ENCODE peak calls at places on chromosome 22, in six cellular contexts. U, A, K, J, H and D are unnamed samples.

GRCh38 chr22:38657248-38657909 is 941 bp downstream of the CBY1 start:
- DNase-seq in A (no peak), K (peak; percentile 29), H (no peak), J (no peak), U (no peak), D (no peak)

GRCh38 chr22:49052023-49052538 is 775.6 kb downstream of the BRD1 start:
- DNase-seq in H (no peak), K (peak; percentile 38), J (no peak), A (no peak), U (no peak), D (no peak)

GRCh38 chr22:43273902-43274484 is 69.2 kb downstream of the SCUBE1 start:
- DNase-seq in A (peak; percentile 54), J (peak; percentile 20), U (peak; percentile 88), K (no peak), H (no peak), D (peak; percentile 58)

GRCh38 chr22:29626497-29627195 is 23.2 kb downstream of the NF2 start:
- DNase-seq in H (no peak), U (no peak), A (no peak), K (no peak), J (no peak), D (no peak)

GRCh38 chr22:18978506-18978905 is 42.4 kb upstream of the PRODH start:
- DNase-seq in J (no peak), K (no peak), H (no peak), U (no peak), A (no peak), D (no peak)

GRCh38 chr22:47588583-47588970 is 826.1 kb downstream of the TBC1D22A start:
- DNase-seq in J (no peak), H (no peak), U (no peak), K (no peak), A (no peak), D (no peak)

GRCh38 chr22:37892566-37893338 is 13.3 kb upstream of the MICALL1 start:
- DNase-seq in J (peak; percentile 30), A (no peak), U (no peak), K (no peak), H (no peak), D (no peak)

GRCh38 chr22:48315415-48316244 is 1512.0 kb downstream of the BRD1 start:
- DNase-seq in J (no peak), H (no peak), A (no peak), K (no peak), U (no peak), D (no peak)

GRCh38 chr22:50522806-50523438 is 2.5 kb downstream of the SCO2 start:
- DNase-seq in J (no peak), U (no peak), H (no peak), A (no peak), K (no peak), D (no peak)

GRCh38 chr22:42901790-42902508 is 44.9 kb upstream of the ARFGAP3 start:
- DNase-seq in K (no peak), U (no peak), J (no peak), A (no peak), H (peak; percentile 50), D (no peak)

GRCh38 chr22:23113847-23114720 is 27.7 kb downstream of the RSPH14 start:
- DNase-seq in K (no peak), A (no peak), J (no peak), U (no peak), H (no peak), D (no peak)

GRCh38 chr22:45877036-45877380 is 100.0 kb downstream of the WNT7B start:
- DNase-seq in A (no peak), U (no peak), H (no peak), K (no peak), J (no peak), D (no peak)

GRCh38 chr22:31122532-31123291 is at the start of gene INPP5J:
- DNase-seq in J (peak; percentile 15), U (peak; percentile 88), K (no peak), A (no peak), H (peak; percentile 40), D (no peak)

GRCh38 chr22:17443413-17444203 is 74.3 kb downstream of the CECR2 start:
- DNase-seq in U (no peak), A (no peak), H (peak; percentile 30), K (no peak), J (no peak), D (no peak)

GRCh38 chr22:33921576-33922181 is 1.4 kb upstream of the LARGE1 start:
- DNase-seq in H (peak; percentile 63), J (no peak), K (peak; percentile 31), U (peak; percentile 71), A (peak; percentile 86), D (no peak)

GRCh38 chr22:23256986-23257888 is 76.9 kb downstream of the BCR start:
- DNase-seq in H (peak; percentile 74), A (no peak), U (no peak), K (no peak), J (no peak), D (no peak)